ENCODE peak calls at places on chromosomes 3 and 15, in four cellular contexts. Z, Y, V and K are unnamed samples.

GRCh38 chr15:41695750-41696436 is 35.7 kb downstream of the MGA start:
- DNase-seq in Z (peak; percentile 61), Y (no peak), V (peak; percentile 8), K (no peak)

GRCh38 chr3:38519000-38519399 is 22.9 kb downstream of the EXOG start:
- DNase-seq in Z (no peak), Y (no peak), V (no peak), K (no peak)

GRCh38 chr3:155548194-155548593 is 196.7 kb downstream of the PLCH1 start:
- DNase-seq in Z (no peak), Y (no peak), V (no peak), K (no peak)

GRCh38 chr15:75712668-75713337 is at the start of gene CSPG4:
- DNase-seq in Z (peak; percentile 65), Y (peak; percentile 57), V (no peak), K (no peak)

GRCh38 chr15:27821273-27821672 is 277.8 kb downstream of the OCA2 start:
- DNase-seq in Z (no peak), Y (no peak), V (no peak), K (no peak)

GRCh38 chr15:99114511-99115299 is 9.8 kb downstream of the SYNM start:
- DNase-seq in Z (no peak), Y (no peak), V (no peak), K (peak; percentile 66)

GRCh38 chr15:98717942-98718341 is 69.6 kb downstream of the IGF1R start:
- DNase-seq in Z (no peak), Y (no peak), V (no peak), K (no peak)

GRCh38 chr3:41933154-41933676 is 28.7 kb downstream of the ULK4 start:
- DNase-seq in Z (peak; percentile 85), Y (no peak), V (no peak), K (no peak)

GRCh38 chr3:178019645-178020044 is 516.6 kb upstream of the KCNMB2 start:
- DNase-seq in Z (no peak), Y (no peak), V (no peak), K (no peak)

GRCh38 chr3:23991236-23992050 is 46.4 kb downstream of the NR1D2 start:
- DNase-seq in Z (peak; percentile 48), Y (no peak), V (no peak), K (no peak)

GRCh38 chr15:67156834-67157233 is 91.4 kb downstream of the SMAD3 start:
- DNase-seq in Z (no peak), Y (no peak), V (no peak), K (no peak)

GRCh38 chr3:179706233-179706632 is 53.4 kb downstream of the USP13 start:
- DNase-seq in Z (no peak), Y (no peak), V (no peak), K (peak; percentile 87)

GRCh38 chr3:158420654-158421396 is 150.2 kb upstream of the MLF1 start:
- DNase-seq in Z (peak; percentile 87), Y (no peak), V (peak; percentile 1), K (no peak)

DNA sequence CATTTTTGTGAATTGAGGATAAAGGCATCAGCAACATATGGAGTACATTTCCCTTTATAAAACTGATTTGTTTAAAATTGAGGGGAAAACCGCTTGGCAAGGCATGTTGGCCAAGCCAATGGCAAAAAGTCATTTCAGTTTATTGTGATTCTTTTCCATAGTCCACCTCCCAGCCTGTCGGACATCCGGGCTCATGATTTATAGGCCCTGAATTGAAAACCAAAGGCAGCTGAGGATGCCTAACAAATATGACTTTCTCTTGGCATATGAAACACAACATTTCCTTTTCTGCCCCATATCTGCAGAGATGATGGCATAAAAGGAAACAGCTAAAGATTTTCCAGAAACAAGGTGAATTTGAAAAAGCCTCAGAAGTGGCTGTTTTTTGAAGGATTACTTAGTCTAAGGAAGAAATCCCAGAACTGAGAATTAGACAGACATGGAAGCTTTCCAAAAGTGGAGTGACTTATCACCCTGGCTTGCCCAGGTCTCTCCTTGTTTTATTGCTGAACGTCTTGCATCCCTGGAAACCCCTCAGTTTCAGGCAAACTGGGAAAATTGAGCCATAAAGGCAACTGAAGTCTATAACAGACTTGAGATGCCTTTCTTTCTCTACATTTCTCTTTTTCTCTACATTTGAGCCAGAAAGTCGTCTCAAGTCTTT is 74.0 kb downstream of the COL8A1 start:
- DNase-seq in Z (no peak), Y (no peak), V (no peak), K (no peak)
- H3K4me3 ChIP-seq in Z (no peak overlapping the region), Y (no peak overlapping the region), V (no peak overlapping the region), K (no peak overlapping the region)

DNA sequence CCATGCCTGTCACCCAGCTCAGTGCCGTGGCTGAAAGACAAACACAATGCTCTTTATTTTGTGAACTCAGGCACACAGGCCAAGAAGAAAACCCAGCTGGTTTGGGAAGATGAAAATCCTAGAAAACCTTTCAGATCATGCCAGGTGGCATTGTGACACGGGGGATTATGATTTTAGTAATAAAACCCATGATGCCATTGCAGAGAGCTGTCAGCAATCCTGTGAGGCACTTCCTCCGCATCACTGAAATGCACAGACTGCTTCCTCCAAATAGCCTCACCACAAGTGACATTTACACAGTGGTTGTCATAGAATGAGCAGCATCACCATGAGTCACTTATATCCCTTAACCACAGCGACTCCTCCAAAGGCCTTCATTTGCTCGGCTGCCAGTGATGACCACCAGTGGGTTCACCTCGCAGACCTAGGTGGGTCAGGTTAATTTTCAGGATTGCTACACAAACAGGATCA is 22.7 kb downstream of the ABHD6 start:
- DNase-seq in Z (peak; percentile 56), Y (no peak), V (no peak), K (no peak)
- H3K4me3 ChIP-seq in Z (no peak overlapping the region), Y (no peak overlapping the region), V (no peak overlapping the region), K (no peak overlapping the region)

DNA sequence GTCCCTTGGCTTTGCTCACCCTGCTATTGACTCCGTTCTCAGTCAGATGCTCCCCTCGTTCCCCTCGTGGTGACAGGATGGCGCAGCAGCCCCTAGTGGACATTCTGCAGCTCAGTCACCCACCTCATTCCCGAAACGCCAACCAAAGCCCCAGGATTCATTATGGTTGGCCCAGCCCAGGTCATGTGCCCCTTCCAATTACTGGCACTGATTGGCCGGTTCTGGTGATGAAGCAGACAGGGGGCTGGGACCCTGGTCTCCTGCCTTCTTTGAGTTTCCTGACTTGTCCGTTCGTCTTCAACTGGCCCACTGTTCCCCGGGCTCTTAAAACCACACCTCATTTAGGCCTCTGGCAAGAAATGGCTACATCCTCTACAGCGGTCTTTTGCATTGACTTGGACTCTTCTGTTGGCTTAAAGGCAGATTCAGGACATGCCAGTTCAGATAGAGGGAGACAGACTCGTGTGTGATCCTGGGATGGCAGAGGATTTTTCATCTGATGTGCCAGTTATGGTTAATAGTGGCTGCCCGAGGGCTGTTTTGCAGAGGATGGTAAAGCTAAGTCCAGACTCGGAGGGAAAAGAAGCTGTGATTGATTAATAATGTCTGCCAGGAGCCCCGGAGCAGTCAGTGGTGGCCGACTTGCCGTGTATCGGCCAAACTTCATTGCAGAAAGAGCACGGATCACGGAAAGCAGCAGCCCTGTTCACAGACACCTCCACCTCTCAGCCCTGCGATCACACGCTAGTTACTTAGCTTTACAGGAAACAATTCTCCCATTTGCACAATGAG is 37.8 kb downstream of the LSM3 start:
- DNase-seq in Z (peak; percentile 86), Y (no peak), V (no peak), K (no peak)
- H3K4me3 ChIP-seq in Z (peak overlapping the region; percentile 49), Y (no peak overlapping the region), V (no peak overlapping the region), K (peak overlapping the region; percentile 13)

DNA sequence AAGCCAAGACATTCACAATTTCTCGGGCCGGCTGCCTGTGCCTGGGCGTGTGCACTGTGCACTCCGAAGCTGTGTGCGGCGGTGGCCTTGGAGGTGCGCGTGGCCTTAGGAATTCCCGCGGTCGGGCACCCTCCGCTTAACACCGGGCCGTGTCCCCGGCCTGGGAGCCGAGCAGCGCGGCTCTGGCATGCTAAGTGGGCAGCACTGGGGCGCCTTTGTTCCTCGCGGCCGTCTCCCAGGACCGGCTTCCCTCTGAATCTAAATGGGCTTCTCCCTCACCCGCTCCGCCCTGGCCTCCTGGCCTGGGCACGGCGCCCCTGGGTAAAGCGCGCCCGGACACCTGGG is 498 bp upstream of the ARNT2 start:
- DNase-seq in Z (no peak), Y (no peak), V (peak; percentile 58), K (no peak)
- H3K4me3 ChIP-seq in Z (peak overlapping the region; percentile 12), Y (peak overlapping the region; percentile 55), V (peak overlapping the region; percentile 79), K (peak overlapping the region; percentile 59)

GRCh38 chr15:32717290-32718081 is at the start of gene GREM1:
- DNase-seq in Z (no peak), Y (no peak), V (no peak), K (no peak)

GRCh38 chr15:32716216-32716959 is 1.4 kb upstream of the GREM1 start:
- DNase-seq in Z (no peak), Y (no peak), V (no peak), K (no peak)

GRCh38 chr15:32715276-32715675 is 2.5 kb upstream of the GREM1 start:
- DNase-seq in Z (no peak), Y (no peak), V (no peak), K (no peak)

GRCh38 chr15:32718082-32718821 is 448 bp downstream of the GREM1 start:
- DNase-seq in Z (no peak), Y (no peak), V (no peak), K (no peak)

DNA sequence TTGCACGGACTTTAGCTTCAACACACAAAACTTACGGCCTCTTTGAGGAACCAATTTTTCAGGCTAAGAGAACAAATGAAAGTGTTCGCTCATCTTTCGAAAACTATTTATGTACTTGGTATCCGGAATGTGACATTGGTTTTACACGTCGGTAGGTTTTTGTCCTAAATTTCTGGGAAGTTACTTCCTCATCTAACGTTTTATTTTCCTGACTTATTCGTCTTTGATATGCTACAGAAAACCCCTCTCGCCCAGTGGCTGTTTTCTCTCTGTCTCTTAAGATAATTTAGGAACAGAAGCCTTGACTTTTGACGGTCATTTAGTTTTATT is 879 bp upstream of the GREM1 start:
- DNase-seq in Z (no peak), Y (no peak), V (no peak), K (no peak)
- H3K4me3 ChIP-seq in Z (peak overlapping the region; percentile 48), Y (peak overlapping the region; percentile 61), V (no peak overlapping the region), K (peak overlapping the region; percentile 40)

DNA sequence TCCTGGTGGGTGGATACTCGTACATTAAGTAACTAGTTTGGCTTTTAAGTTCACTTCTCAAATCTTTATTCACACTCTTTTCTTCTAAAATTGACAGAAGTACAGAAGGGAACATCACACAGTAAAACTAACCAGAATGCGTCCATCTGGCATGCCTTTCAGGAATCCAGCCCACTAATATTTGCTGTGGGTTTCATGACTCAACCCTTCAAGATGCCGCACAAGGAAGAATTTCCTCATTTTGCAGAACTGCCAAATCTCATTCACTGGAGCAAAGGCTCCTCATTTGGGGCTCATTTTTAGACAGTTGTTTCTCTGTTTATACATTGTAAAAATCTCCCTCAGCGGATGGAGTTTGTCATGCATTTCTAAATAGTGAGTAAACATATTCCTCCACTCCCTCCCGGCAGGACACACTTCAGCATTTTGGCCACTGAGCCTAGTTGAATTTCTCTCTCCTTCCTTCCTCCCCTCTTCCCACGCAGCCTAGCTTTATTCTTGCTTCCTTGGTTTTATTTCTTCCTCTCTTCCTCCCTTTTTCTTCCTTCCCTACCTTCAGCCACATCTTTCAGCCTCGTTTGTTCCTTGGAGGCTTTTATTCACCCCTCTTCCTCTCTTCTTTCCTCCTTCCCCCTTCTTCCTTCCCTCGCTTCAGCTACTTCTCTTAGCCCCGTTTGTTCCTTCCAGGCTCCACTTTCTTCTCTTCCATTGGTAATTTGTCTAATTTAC is 419.3 kb upstream of the NAALADL2 start:
- DNase-seq in Z (peak; percentile 96), Y (peak; percentile 26), V (peak; percentile 4), K (peak; percentile 19)
- H3K4me3 ChIP-seq in Z (peak overlapping the region; percentile 72), Y (peak overlapping the region; percentile 61), V (peak overlapping the region; percentile 59), K (peak overlapping the region; percentile 68)

DNA sequence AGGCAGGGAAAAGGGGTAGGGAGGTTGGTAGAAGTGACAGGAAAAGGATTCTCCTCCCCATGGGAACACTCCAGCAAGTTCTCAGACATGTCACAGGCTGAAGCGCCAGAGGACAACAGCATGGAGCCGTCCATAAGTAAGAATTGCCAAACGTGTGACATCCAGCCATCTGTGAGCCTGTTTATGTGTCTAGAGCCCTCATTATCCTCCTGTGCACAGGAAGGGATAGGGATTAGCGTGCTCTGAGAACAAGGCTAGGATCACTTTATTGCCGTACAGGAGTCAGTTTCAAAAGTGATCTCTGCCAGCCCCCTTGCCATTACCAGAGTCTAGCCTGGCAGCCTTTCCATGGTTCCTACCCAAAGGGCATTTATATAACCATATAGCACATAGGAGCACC is 549.5 kb downstream of the NTRK3 start:
- DNase-seq in Z (no peak), Y (no peak), V (no peak), K (no peak)
- H3K4me3 ChIP-seq in Z (no peak overlapping the region), Y (no peak overlapping the region), V (no peak overlapping the region), K (no peak overlapping the region)